ENCODE peak calls at places on chromosomes 4 and X, in seven cellular contexts. One of them, this sample, is unnamed.

GRCh38 chr4:6340446-6341015 is 70.9 kb downstream of the WFS1 start:
- DNase-seq in K562: no peak
- DNase-seq in H1: no peak
- DNase-seq in GM12878: no peak
- DNase-seq in HepG2: no peak
- DNase-seq in HCT116: no peak
- DNase-seq in SK-N-SH: no peak
- DNase-seq in this sample: no peak

GRCh38 chr4:158858410-158859189 is 89.8 kb downstream of the FNIP2 start:
- DNase-seq in GM12878: no peak
- DNase-seq in K562: no peak
- DNase-seq in SK-N-SH: no peak
- DNase-seq in HepG2: peak; percentile 16
- DNase-seq in H1: no peak
- DNase-seq in HCT116: no peak
- DNase-seq in this sample: no peak

GRCh38 chrX:45372151-45372550 is 171.5 kb upstream of the DIPK2B start:
- DNase-seq in SK-N-SH: no peak
- DNase-seq in GM12878: no peak
- DNase-seq in HepG2: no peak
- DNase-seq in K562: no peak
- DNase-seq in HCT116: no peak
- DNase-seq in H1: no peak
- DNase-seq in this sample: no peak

GRCh38 chrX:131918839-131919238 is 104.3 kb upstream of the STK26 start:
- DNase-seq in K562: peak; percentile 15
- DNase-seq in GM12878: no peak
- DNase-seq in HCT116: no peak
- DNase-seq in SK-N-SH: no peak
- DNase-seq in HepG2: no peak
- DNase-seq in H1: no peak
- DNase-seq in this sample: no peak

GRCh38 chrX:54825716-54826428 is 18.3 kb downstream of the MAGED2 start:
- DNase-seq in H1: no peak
- DNase-seq in K562: no peak
- DNase-seq in HCT116: no peak
- DNase-seq in SK-N-SH: no peak
- DNase-seq in HepG2: no peak
- DNase-seq in GM12878: no peak
- DNase-seq in this sample: peak; percentile 50

GRCh38 chrX:121854614-121854911 is 807.2 kb downstream of the GLUD2 start:
- DNase-seq in SK-N-SH: no peak
- DNase-seq in HepG2: no peak
- DNase-seq in GM12878: no peak
- DNase-seq in K562: no peak
- DNase-seq in HCT116: no peak
- DNase-seq in H1: no peak
- DNase-seq in this sample: no peak

GRCh38 chr4:102530986-102531385 is 29.8 kb downstream of the NFKB1 start:
- DNase-seq in K562: no peak
- DNase-seq in GM12878: no peak
- DNase-seq in SK-N-SH: no peak
- DNase-seq in HCT116: no peak
- DNase-seq in HepG2: no peak
- DNase-seq in H1: no peak
- DNase-seq in this sample: no peak

GRCh38 chr4:181301735-181302380 is 941.3 kb upstream of the TENM3 start:
- DNase-seq in H1: no peak
- DNase-seq in HCT116: peak; percentile 41
- DNase-seq in GM12878: no peak
- DNase-seq in K562: peak; percentile 45
- DNase-seq in SK-N-SH: no peak
- DNase-seq in HepG2: peak; percentile 32
- DNase-seq in this sample: no peak

GRCh38 chr4:143700420-143701352 is at the start of gene FREM3:
- DNase-seq in SK-N-SH: peak; percentile 19
- DNase-seq in HCT116: no peak
- DNase-seq in HepG2: no peak
- DNase-seq in H1: peak; percentile 33
- DNase-seq in GM12878: no peak
- DNase-seq in K562: no peak
- DNase-seq in this sample: peak; percentile 14

GRCh38 chr4:17765514-17766286 is 15.7 kb downstream of the FAM184B start:
- DNase-seq in K562: no peak
- DNase-seq in SK-N-SH: no peak
- DNase-seq in GM12878: no peak
- DNase-seq in HCT116: no peak
- DNase-seq in HepG2: no peak
- DNase-seq in H1: no peak
- DNase-seq in this sample: no peak

GRCh38 chr4:101169044-101170014 is 178.0 kb downstream of the PPP3CA start:
- DNase-seq in GM12878: peak; percentile 47
- DNase-seq in K562: peak; percentile 38
- DNase-seq in H1: peak; percentile 25
- DNase-seq in HCT116: peak; percentile 84
- DNase-seq in SK-N-SH: peak; percentile 29
- DNase-seq in HepG2: peak; percentile 83
- DNase-seq in this sample: no peak

GRCh38 chrX:144586756-144587155 is 660.5 kb upstream of the SPANXN1 start:
- DNase-seq in GM12878: no peak
- DNase-seq in SK-N-SH: no peak
- DNase-seq in HCT116: no peak
- DNase-seq in H1: no peak
- DNase-seq in K562: no peak
- DNase-seq in HepG2: no peak
- DNase-seq in this sample: no peak

GRCh38 chr4:105963461-105964400 is 68.5 kb downstream of the NPNT start:
- DNase-seq in SK-N-SH: no peak
- DNase-seq in HCT116: peak; percentile 24
- DNase-seq in H1: no peak
- DNase-seq in GM12878: no peak
- DNase-seq in HepG2: no peak
- DNase-seq in K562: peak; percentile 84
- DNase-seq in this sample: no peak

GRCh38 chr4:123327346-123327745 is 69.2 kb upstream of the SPRY1 start:
- DNase-seq in HepG2: no peak
- DNase-seq in HCT116: no peak
- DNase-seq in GM12878: no peak
- DNase-seq in K562: no peak
- DNase-seq in SK-N-SH: no peak
- DNase-seq in H1: no peak
- DNase-seq in this sample: no peak

GRCh38 chrX:116194649-116195048 is 24.1 kb downstream of the AGTR2 start:
- DNase-seq in K562: no peak
- DNase-seq in GM12878: no peak
- DNase-seq in SK-N-SH: no peak
- DNase-seq in H1: no peak
- DNase-seq in HepG2: no peak
- DNase-seq in HCT116: no peak
- DNase-seq in this sample: no peak

GRCh38 chrX:10875995-10876394 is 235.1 kb upstream of the HCCS start:
- DNase-seq in HepG2: no peak
- DNase-seq in H1: no peak
- DNase-seq in SK-N-SH: no peak
- DNase-seq in GM12878: peak; percentile 15
- DNase-seq in K562: no peak
- DNase-seq in HCT116: no peak
- DNase-seq in this sample: no peak

GRCh38 chr4:169335331-169335730 is 64.6 kb upstream of the SH3RF1 start:
- DNase-seq in HCT116: no peak
- DNase-seq in HepG2: no peak
- DNase-seq in GM12878: no peak
- DNase-seq in H1: no peak
- DNase-seq in SK-N-SH: no peak
- DNase-seq in K562: no peak
- DNase-seq in this sample: no peak

GRCh38 chr4:1299301-1299860 is 9.7 kb downstream of the MAEA start:
- DNase-seq in SK-N-SH: no peak
- DNase-seq in H1: no peak
- DNase-seq in HCT116: no peak
- DNase-seq in K562: no peak
- DNase-seq in GM12878: no peak
- DNase-seq in HepG2: no peak
- DNase-seq in this sample: no peak

GRCh38 chr4:5888706-5889696 is 3.9 kb downstream of the CRMP1 start:
- DNase-seq in H1: no peak
- DNase-seq in HCT116: no peak
- DNase-seq in GM12878: no peak
- DNase-seq in SK-N-SH: no peak
- DNase-seq in K562: no peak
- DNase-seq in HepG2: no peak
- DNase-seq in this sample: no peak

GRCh38 chr4:180828455-180829018 is 1414.7 kb upstream of the TENM3 start:
- DNase-seq in HCT116: peak; percentile 69
- DNase-seq in HepG2: peak; percentile 25
- DNase-seq in GM12878: no peak
- DNase-seq in H1: no peak
- DNase-seq in SK-N-SH: peak; percentile 51
- DNase-seq in K562: peak; percentile 23
- DNase-seq in this sample: peak; percentile 75

DNA sequence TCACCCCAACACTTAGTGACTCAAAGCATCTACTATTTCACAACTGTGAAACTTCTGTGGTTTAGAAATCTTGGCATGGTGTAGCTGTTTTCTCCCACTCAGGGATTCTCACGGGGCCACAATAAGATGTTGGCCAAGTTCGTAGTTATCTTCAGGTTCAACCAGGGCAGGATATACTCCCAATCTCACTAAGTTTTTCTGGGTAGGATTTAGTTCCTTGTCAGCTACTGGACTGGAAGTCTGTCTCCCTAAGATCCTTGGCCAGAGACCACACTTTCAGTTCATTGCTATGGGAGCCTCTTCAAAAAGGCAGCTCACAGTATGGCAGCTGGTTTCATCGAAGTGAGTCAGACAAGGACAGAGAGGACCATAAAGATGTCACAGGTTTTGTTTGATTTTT is 111.7 kb upstream of the PDHA2 start:
- DNase-seq in SK-N-SH: no peak
- DNase-seq in HepG2: no peak
- DNase-seq in HCT116: no peak
- DNase-seq in K562: no peak
- DNase-seq in GM12878: no peak
- DNase-seq in H1: no peak
- DNase-seq in this sample: no peak
- TF ChIP-seq JUND in SK-N-SH: no peak
- TF ChIP-seq JUND in HepG2: no peak
- TF ChIP-seq JUND in HCT116: no peak
- TF ChIP-seq JUND in K562: no peak
- TF ChIP-seq JUND in GM12878: no peak
- TF ChIP-seq JUND in H1: no peak
- TF ChIP-seq JUND in this sample: no peak

GRCh38 chr4:25973346-25973745 is 59.3 kb downstream of the SMIM20 start:
- DNase-seq in HepG2: no peak
- DNase-seq in SK-N-SH: no peak
- DNase-seq in GM12878: no peak
- DNase-seq in H1: no peak
- DNase-seq in HCT116: no peak
- DNase-seq in K562: no peak
- DNase-seq in this sample: no peak
- TF ChIP-seq JUND in HepG2: no peak
- TF ChIP-seq JUND in SK-N-SH: no peak
- TF ChIP-seq JUND in GM12878: no peak
- TF ChIP-seq JUND in H1: no peak
- TF ChIP-seq JUND in HCT116: no peak
- TF ChIP-seq JUND in K562: no peak
- TF ChIP-seq JUND in this sample: no peak

GRCh38 chrX:63661676-63662075 is 123.3 kb downstream of the ARHGEF9 start:
- DNase-seq in HCT116: no peak
- DNase-seq in H1: no peak
- DNase-seq in K562: no peak
- DNase-seq in HepG2: no peak
- DNase-seq in GM12878: no peak
- DNase-seq in SK-N-SH: no peak
- DNase-seq in this sample: no peak

GRCh38 chrX:63657821-63658220 is 127.2 kb downstream of the ARHGEF9 start:
- DNase-seq in HCT116: peak; percentile 0
- DNase-seq in GM12878: no peak
- DNase-seq in H1: peak; percentile 0
- DNase-seq in K562: no peak
- DNase-seq in HepG2: no peak
- DNase-seq in SK-N-SH: no peak
- DNase-seq in this sample: no peak

GRCh38 chrX:63652086-63652775 is 132.8 kb downstream of the ARHGEF9 start:
- DNase-seq in GM12878: no peak
- DNase-seq in H1: no peak
- DNase-seq in HepG2: no peak
- DNase-seq in K562: no peak
- DNase-seq in SK-N-SH: no peak
- DNase-seq in HCT116: no peak
- DNase-seq in this sample: no peak

GRCh38 chrX:63658920-63659319 is 126.1 kb downstream of the ARHGEF9 start:
- DNase-seq in K562: no peak
- DNase-seq in SK-N-SH: no peak
- DNase-seq in HCT116: no peak
- DNase-seq in HepG2: no peak
- DNase-seq in GM12878: no peak
- DNase-seq in H1: no peak
- DNase-seq in this sample: no peak

DNA sequence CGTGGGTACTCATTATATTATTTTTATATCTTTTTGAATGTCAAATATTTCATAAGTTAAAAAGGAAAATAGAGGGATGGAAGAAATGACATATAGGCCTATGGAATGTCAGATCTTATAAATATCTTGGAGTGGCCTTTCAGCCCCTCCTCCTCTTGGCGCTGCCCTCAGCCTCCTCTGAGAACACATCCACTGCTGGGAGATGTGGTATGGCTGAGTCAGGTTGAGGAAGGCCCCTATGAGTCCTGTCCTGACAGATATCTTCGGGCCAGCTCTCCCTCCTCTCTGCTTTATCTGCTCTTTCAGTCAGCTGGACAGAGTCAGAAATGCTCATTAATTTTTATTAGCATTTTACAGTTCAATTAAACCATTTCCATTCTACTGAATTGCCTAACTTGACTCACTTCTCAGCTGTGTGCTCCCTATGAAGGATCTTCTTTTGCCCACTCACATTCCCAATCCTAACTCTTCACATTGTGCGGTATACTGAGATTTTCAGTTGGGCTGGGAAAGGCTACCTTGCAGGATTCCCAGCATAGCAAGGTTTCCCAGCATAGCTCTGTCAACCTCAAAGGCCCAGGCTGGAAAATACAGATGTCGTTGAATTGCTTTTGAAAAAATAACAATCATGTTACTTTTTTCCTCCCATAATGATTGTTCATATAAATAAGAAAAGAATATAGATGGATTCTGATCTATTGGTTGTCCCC is 128.0 kb downstream of the ARHGEF9 start:
- DNase-seq in HCT116: no peak
- DNase-seq in HepG2: no peak
- DNase-seq in K562: no peak
- DNase-seq in SK-N-SH: no peak
- DNase-seq in GM12878: no peak
- DNase-seq in H1: no peak
- DNase-seq in this sample: no peak
- TF ChIP-seq JUND in HCT116: no peak
- TF ChIP-seq JUND in HepG2: no peak
- TF ChIP-seq JUND in K562: no peak
- TF ChIP-seq JUND in SK-N-SH: no peak
- TF ChIP-seq JUND in GM12878: no peak
- TF ChIP-seq JUND in H1: no peak
- TF ChIP-seq JUND in this sample: no peak

GRCh38 chr4:7430368-7430964 is 4.3 kb downstream of the PSAPL1 start:
- DNase-seq in HepG2: no peak
- DNase-seq in GM12878: no peak
- DNase-seq in SK-N-SH: no peak
- DNase-seq in H1: peak; percentile 21
- DNase-seq in K562: no peak
- DNase-seq in HCT116: peak; percentile 2
- DNase-seq in this sample: no peak
- TF ChIP-seq JUND in HepG2: no peak
- TF ChIP-seq JUND in GM12878: no peak
- TF ChIP-seq JUND in SK-N-SH: no peak
- TF ChIP-seq JUND in H1: no peak
- TF ChIP-seq JUND in K562: no peak
- TF ChIP-seq JUND in HCT116: no peak
- TF ChIP-seq JUND in this sample: no peak